ENCODE peak calls at places on chromosome 14, in six cellular contexts. O, K, W, R, A and Z are unnamed samples.

GRCh38 chr14:99516156-99517045 is 35.2 kb downstream of the CCNK start:
- DNase-seq in R (no peak), W (no peak), K (no peak), O (no peak), A (peak; percentile 26), Z (no peak)

GRCh38 chr14:86035882-86036281 is 505.9 kb downstream of the FLRT2 start:
- DNase-seq in R (peak; percentile 24), K (no peak), A (no peak), W (no peak), O (peak; percentile 52), Z (peak; percentile 9)

GRCh38 chr14:37202265-37202664 is 4.5 kb downstream of the MIPOL1 start:
- DNase-seq in A (no peak), O (no peak), K (peak; percentile 35), R (no peak), W (no peak), Z (no peak)

GRCh38 chr14:96102071-96102856 is 63.1 kb downstream of the C14orf132 start:
- DNase-seq in R (peak; percentile 60), O (no peak), A (no peak), W (peak; percentile 44), K (no peak), Z (no peak)

GRCh38 chr14:93041830-93042229 is 73.9 kb downstream of the ITPK1 start:
- DNase-seq in A (no peak), O (no peak), K (no peak), W (no peak), R (no peak), Z (no peak)

GRCh38 chr14:87067061-87067460 is 925.9 kb downstream of the GALC start:
- DNase-seq in W (no peak), O (peak; percentile 95), R (no peak), K (no peak), A (no peak), Z (no peak)

GRCh38 chr14:51869426-51870113 is 9.2 kb downstream of the GNG2 start:
- DNase-seq in A (no peak), O (no peak), K (no peak), W (no peak), R (no peak), Z (peak; percentile 66)

GRCh38 chr14:76473381-76474263 is 97.7 kb downstream of the ESRRB start:
- DNase-seq in W (no peak), O (no peak), A (peak; percentile 47), K (peak; percentile 6), R (peak; percentile 11), Z (peak; percentile 50)

GRCh38 chr14:75831455-75831854 is 150.3 kb downstream of the TGFB3 start:
- DNase-seq in W (no peak), A (peak; percentile 74), R (peak; percentile 76), O (no peak), K (peak; percentile 93), Z (no peak)

GRCh38 chr14:77822307-77822706 is 22.4 kb downstream of the ADCK1 start:
- DNase-seq in A (no peak), K (no peak), R (no peak), O (no peak), W (no peak), Z (no peak)

GRCh38 chr14:33670235-33670634 is 280.6 kb downstream of the EGLN3 start:
- DNase-seq in W (no peak), R (no peak), O (no peak), K (no peak), A (no peak), Z (no peak)

GRCh38 chr14:36161781-36162180 is 14.7 kb downstream of the PTCSC3 start:
- DNase-seq in R (no peak), K (no peak), W (no peak), O (no peak), A (no peak), Z (no peak)

GRCh38 chr14:32023540-32023939 is 53.6 kb upstream of the ARHGAP5 start:
- DNase-seq in R (peak; percentile 12), W (no peak), K (no peak), A (no peak), O (no peak), Z (no peak)

GRCh38 chr14:74838141-74838540 is 37.8 kb downstream of the PROX2 start:
- DNase-seq in K (no peak), O (no peak), W (no peak), A (no peak), R (no peak), Z (peak; percentile 29)

GRCh38 chr14:21543426-21544350 is 17.5 kb upstream of the SALL2 start:
- DNase-seq in R (no peak), O (peak; percentile 52), A (no peak), K (no peak), W (no peak), Z (no peak)

GRCh38 chr14:75487155-75487671 is 35.1 kb upstream of the BATF start:
- DNase-seq in W (no peak), A (no peak), K (no peak), R (no peak), O (peak; percentile 91), Z (peak; percentile 88)

GRCh38 chr14:93105362-93105761 is 10.4 kb downstream of the ITPK1 start:
- DNase-seq in W (peak; percentile 39), A (peak; percentile 67), R (peak; percentile 71), O (no peak), K (peak; percentile 60), Z (peak; percentile 57)

GRCh38 chr14:89444044-89444443 is 27.0 kb upstream of the FOXN3 start:
- DNase-seq in A (no peak), R (no peak), W (no peak), K (peak; percentile 17), O (peak; percentile 45), Z (peak; percentile 41)

GRCh38 chr14:23605931-23606585 is 27.5 kb upstream of the JPH4 start:
- DNase-seq in K (no peak), W (no peak), A (no peak), O (no peak), R (no peak), Z (peak; percentile 85)

GRCh38 chr14:73612339-73613045 is at the start of gene ACOT6:
- DNase-seq in O (no peak), K (peak; percentile 74), R (peak; percentile 74), W (peak; percentile 17), A (peak; percentile 78), Z (peak; percentile 72)

GRCh38 chr14:21168055-21168454 is 12.2 kb upstream of the OR5AU1 start:
- DNase-seq in O (no peak), R (no peak), A (no peak), K (no peak), W (no peak), Z (peak; percentile 9)

GRCh38 chr14:61153914-61154545 is 127.1 kb downstream of the TMEM30B start:
- DNase-seq in O (no peak), K (peak; percentile 28), A (no peak), W (no peak), R (no peak), Z (no peak)

GRCh38 chr14:64507376-64508156 is 3.0 kb downstream of the ZBTB1 start:
- DNase-seq in A (no peak), O (no peak), R (peak; percentile 15), W (no peak), K (no peak), Z (peak; percentile 25)

GRCh38 chr14:95889236-95889979 is 12.8 kb downstream of the TUNAR start:
- DNase-seq in W (no peak), O (peak; percentile 96), R (no peak), K (no peak), A (no peak), Z (peak; percentile 31)

GRCh38 chr14:56099081-56099797 is 19.0 kb upstream of the PELI2 start:
- DNase-seq in A (no peak), K (no peak), W (no peak), O (no peak), R (no peak), Z (no peak)

GRCh38 chr14:60349663-60350365 is 100.8 kb downstream of the PPM1A start:
- DNase-seq in R (peak; percentile 67), A (no peak), W (peak; percentile 16), K (peak; percentile 64), O (peak; percentile 83), Z (peak; percentile 68)

GRCh38 chr14:49870908-49871307 is 18.3 kb upstream of the NEMF start:
- DNase-seq in R (no peak), O (no peak), W (no peak), K (no peak), A (no peak), Z (no peak)

GRCh38 chr14:22807432-22808087 is 7.7 kb downstream of the SLC7A7 start:
- DNase-seq in K (no peak), A (no peak), O (no peak), R (no peak), W (no peak), Z (no peak)

GRCh38 chr14:76193696-76194095 is 42.0 kb downstream of the GPATCH2L start:
- DNase-seq in A (no peak), K (no peak), O (no peak), W (no peak), R (no peak), Z (peak; percentile 28)

GRCh38 chr14:92945959-92946846 is 23.3 kb downstream of the CHGA start:
- DNase-seq in O (no peak), A (peak; percentile 71), W (no peak), K (peak; percentile 62), R (peak; percentile 70), Z (no peak)

GRCh38 chr14:99971087-99971928 is 93.9 kb upstream of the EVL start:
- DNase-seq in K (peak; percentile 83), W (no peak), A (peak; percentile 80), O (peak; percentile 89), R (peak; percentile 89), Z (peak; percentile 84)

GRCh38 chr14:54138354-54139038 is 181.9 kb upstream of the BMP4 start:
- DNase-seq in O (no peak), W (no peak), A (no peak), R (no peak), K (no peak), Z (no peak)
- H3K4me3 ChIP-seq in O (no peak overlapping the region), W (no peak overlapping the region), A (no peak overlapping the region), R (no peak overlapping the region), K (no peak overlapping the region), Z (no peak overlapping the region)

DNA sequence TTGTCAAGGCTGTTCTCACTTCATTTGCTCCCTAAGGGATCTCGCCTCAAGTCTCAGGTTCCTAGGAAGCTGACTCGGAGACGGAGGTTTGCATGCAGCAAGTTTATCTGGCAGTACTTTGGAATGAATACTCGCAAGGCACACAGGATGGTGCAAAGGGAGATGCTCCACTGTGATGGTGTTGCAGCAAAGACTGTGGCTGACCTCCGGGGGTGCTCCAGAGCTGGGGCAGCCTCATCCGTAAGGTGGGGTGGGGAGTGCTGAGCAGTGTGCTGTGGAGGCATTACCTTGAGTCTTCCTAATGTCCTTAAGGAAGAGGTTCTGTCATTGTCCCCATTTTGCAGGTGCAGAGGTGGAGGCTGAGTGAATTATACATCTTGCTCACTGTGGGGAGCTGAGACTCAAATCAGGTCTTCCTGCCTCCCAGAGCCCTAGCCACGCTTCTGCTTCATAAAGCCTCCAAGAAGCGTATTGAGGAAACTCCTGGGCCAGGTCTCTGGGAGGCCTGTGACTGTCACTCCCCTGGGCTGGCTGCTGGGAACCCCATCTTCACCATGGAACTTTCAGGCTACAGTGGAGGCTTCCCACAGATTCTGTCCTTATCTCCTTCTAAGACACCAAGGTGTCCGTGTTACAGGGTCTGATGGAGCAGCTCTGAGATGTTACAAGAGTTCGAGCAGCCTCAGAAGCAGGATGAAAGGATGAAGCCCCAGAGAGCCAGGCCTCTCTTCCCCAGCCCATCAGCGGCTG is 39.5 kb downstream of the GALNT16 start:
- DNase-seq in O (peak; percentile 38), R (no peak), W (no peak), A (no peak), K (no peak), Z (peak; percentile 18)
- TF ChIP-seq CTCF in O (peak; percentile 71), R (peak; percentile 29), W (peak; percentile 31), A (no peak), K (peak; percentile 31), Z (peak; percentile 44)

GRCh38 chr14:101228949-101229541 is 325.5 kb upstream of the RTL1 start:
- DNase-seq in K (no peak), R (no peak), W (no peak), A (no peak), O (no peak), Z (no peak)
- H3K4me3 ChIP-seq in K (no peak overlapping the region), R (no peak overlapping the region), W (no peak overlapping the region), A (no peak overlapping the region), O (no peak overlapping the region), Z (no peak overlapping the region)

GRCh38 chr14:104276435-104276834 is 138.0 kb downstream of the KIF26A start:
- DNase-seq in K (no peak), O (no peak), A (no peak), R (no peak), W (no peak), Z (no peak)
- TF ChIP-seq CTCF in K (no peak), O (no peak), A (no peak), R (no peak), W (no peak), Z (no peak)